ENCODE peak calls at places on chromosomes 11 and 22, in seven cellular contexts. One of them, this sample, is unnamed.

GRCh38 chr22:24146791-24147353 is 34.4 kb upstream of the SUSD2 start:
- DNase-seq in mucosa of descending colon: no peak
- DNase-seq in A549: no peak
- DNase-seq in GM12864: no peak
- DNase-seq in pancreas: no peak
- DNase-seq in retinal pigment epithelial cell: peak
- DNase-seq in nephron progenitor cell: no peak
- DNase-seq in this sample: no peak

GRCh38 chr11:45096636-45097035 is 49.8 kb upstream of the PRDM11 start:
- DNase-seq in mucosa of descending colon: no peak
- DNase-seq in A549: no peak
- DNase-seq in GM12864: no peak
- DNase-seq in pancreas: no peak
- DNase-seq in retinal pigment epithelial cell: no peak
- DNase-seq in nephron progenitor cell: no peak
- DNase-seq in this sample: no peak

GRCh38 chr11:58919561-58919960 is 19.7 kb upstream of the GLYATL1 start:
- DNase-seq in mucosa of descending colon: no peak
- DNase-seq in A549: no peak
- DNase-seq in GM12864: no peak
- DNase-seq in pancreas: no peak
- DNase-seq in retinal pigment epithelial cell: no peak
- DNase-seq in nephron progenitor cell: no peak
- DNase-seq in this sample: no peak

GRCh38 chr11:82631722-82632630 is 101.7 kb downstream of the FAM181B start:
- DNase-seq in mucosa of descending colon: no peak
- DNase-seq in A549: no peak
- DNase-seq in GM12864: peak
- DNase-seq in pancreas: no peak
- DNase-seq in retinal pigment epithelial cell: no peak
- DNase-seq in nephron progenitor cell: no peak
- DNase-seq in this sample: no peak

GRCh38 chr22:46462726-46463371 is 74.6 kb downstream of the CELSR1 start:
- DNase-seq in mucosa of descending colon: no peak
- DNase-seq in A549: peak
- DNase-seq in GM12864: no peak
- DNase-seq in pancreas: no peak
- DNase-seq in retinal pigment epithelial cell: no peak
- DNase-seq in nephron progenitor cell: no peak
- DNase-seq in this sample: no peak

GRCh38 chr11:64444838-64445441 is 86.0 kb downstream of the RPS6KA4 start:
- DNase-seq in mucosa of descending colon: no peak
- DNase-seq in A549: peak
- DNase-seq in GM12864: no peak
- DNase-seq in pancreas: no peak
- DNase-seq in retinal pigment epithelial cell: no peak
- DNase-seq in nephron progenitor cell: peak
- DNase-seq in this sample: no peak

GRCh38 chr22:31647921-31648320 is 14.1 kb downstream of the PISD start:
- DNase-seq in mucosa of descending colon: peak
- DNase-seq in A549: no peak
- DNase-seq in GM12864: no peak
- DNase-seq in pancreas: no peak
- DNase-seq in retinal pigment epithelial cell: no peak
- DNase-seq in nephron progenitor cell: no peak
- DNase-seq in this sample: no peak

GRCh38 chr22:29136715-29137700 is 64.2 kb downstream of the KREMEN1 start:
- DNase-seq in mucosa of descending colon: no peak
- DNase-seq in A549: no peak
- DNase-seq in GM12864: no peak
- DNase-seq in pancreas: no peak
- DNase-seq in retinal pigment epithelial cell: no peak
- DNase-seq in nephron progenitor cell: no peak
- DNase-seq in this sample: no peak

GRCh38 chr22:48629631-48630443 is 1197.8 kb downstream of the BRD1 start:
- DNase-seq in mucosa of descending colon: no peak
- DNase-seq in A549: no peak
- DNase-seq in GM12864: no peak
- DNase-seq in pancreas: no peak
- DNase-seq in retinal pigment epithelial cell: no peak
- DNase-seq in nephron progenitor cell: no peak
- DNase-seq in this sample: no peak

GRCh38 chr11:11805228-11805627 is 36.5 kb upstream of the USP47 start:
- DNase-seq in mucosa of descending colon: no peak
- DNase-seq in A549: no peak
- DNase-seq in GM12864: no peak
- DNase-seq in pancreas: no peak
- DNase-seq in retinal pigment epithelial cell: no peak
- DNase-seq in nephron progenitor cell: no peak
- DNase-seq in this sample: no peak

GRCh38 chr11:102046841-102047240 is 396 bp upstream of the CFAP300 start:
- DNase-seq in mucosa of descending colon: no peak
- DNase-seq in A549: no peak
- DNase-seq in GM12864: no peak
- DNase-seq in pancreas: no peak
- DNase-seq in retinal pigment epithelial cell: no peak
- DNase-seq in nephron progenitor cell: no peak
- DNase-seq in this sample: no peak

GRCh38 chr22:41752011-41752975 is 48.2 kb upstream of the CCDC134 start:
- DNase-seq in mucosa of descending colon: no peak
- DNase-seq in A549: no peak
- DNase-seq in GM12864: peak
- DNase-seq in pancreas: no peak
- DNase-seq in retinal pigment epithelial cell: no peak
- DNase-seq in nephron progenitor cell: no peak
- DNase-seq in this sample: no peak

GRCh38 chr11:45285931-45286632 is at the start of gene SYT13:
- DNase-seq in mucosa of descending colon: peak
- DNase-seq in A549: peak
- DNase-seq in GM12864: no peak
- DNase-seq in pancreas: peak
- DNase-seq in retinal pigment epithelial cell: no peak
- DNase-seq in nephron progenitor cell: peak
- DNase-seq in this sample: no peak

GRCh38 chr11:124108158-124108557 is 7.1 kb upstream of the VWA5A start:
- DNase-seq in mucosa of descending colon: no peak
- DNase-seq in A549: no peak
- DNase-seq in GM12864: peak
- DNase-seq in pancreas: no peak
- DNase-seq in retinal pigment epithelial cell: peak
- DNase-seq in nephron progenitor cell: no peak
- DNase-seq in this sample: peak

GRCh38 chr11:101014600-101015242 is 114.9 kb downstream of the PGR start:
- DNase-seq in mucosa of descending colon: no peak
- DNase-seq in A549: no peak
- DNase-seq in GM12864: no peak
- DNase-seq in pancreas: no peak
- DNase-seq in retinal pigment epithelial cell: no peak
- DNase-seq in nephron progenitor cell: no peak
- DNase-seq in this sample: no peak

DNA sequence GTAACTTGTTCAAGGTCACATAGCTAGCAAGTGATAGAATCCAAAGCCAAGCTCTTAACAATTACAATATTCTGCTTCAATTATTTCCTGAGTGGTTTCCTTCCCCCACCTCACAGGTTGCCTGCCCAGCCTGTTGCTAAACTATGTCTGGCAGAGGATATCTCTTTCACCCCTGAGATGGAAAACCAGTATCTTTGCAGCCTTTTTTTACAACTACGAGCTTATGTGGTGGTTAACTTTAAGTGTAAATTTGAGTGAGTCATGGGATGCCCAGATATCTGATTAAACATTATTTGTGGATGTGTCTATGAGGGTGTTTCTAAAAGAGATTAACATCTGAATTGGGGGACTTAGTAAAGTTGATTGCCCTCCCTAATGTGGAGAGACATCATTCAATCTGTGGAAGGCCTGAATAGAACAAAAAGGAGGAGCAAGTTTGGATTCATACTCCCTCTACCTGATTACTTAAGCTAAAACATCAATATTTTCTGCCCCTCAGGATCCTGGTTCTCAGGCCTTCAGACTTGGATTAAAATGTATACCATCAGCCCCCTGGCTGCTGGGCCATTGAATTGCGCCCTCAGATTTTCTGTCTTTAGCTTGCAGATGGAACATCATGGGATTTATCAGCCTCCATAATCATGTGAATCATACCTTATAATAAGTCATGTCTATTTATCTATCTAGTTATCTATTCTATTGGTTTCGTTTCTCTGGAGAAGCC is 911.9 kb downstream of the METTL15 start:
- DNase-seq in mucosa of descending colon: no peak
- DNase-seq in A549: peak
- DNase-seq in GM12864: no peak
- DNase-seq in pancreas: no peak
- DNase-seq in retinal pigment epithelial cell: peak
- DNase-seq in nephron progenitor cell: peak
- DNase-seq in this sample: no peak
- TF ChIP-seq CTCF in mucosa of descending colon: no peak
- TF ChIP-seq CTCF in A549: peak
- TF ChIP-seq CTCF in GM12864: no peak
- TF ChIP-seq CTCF in pancreas: no peak
- TF ChIP-seq CTCF in retinal pigment epithelial cell: peak
- TF ChIP-seq CTCF in nephron progenitor cell: peak
- TF ChIP-seq CTCF in this sample: no peak

DNA sequence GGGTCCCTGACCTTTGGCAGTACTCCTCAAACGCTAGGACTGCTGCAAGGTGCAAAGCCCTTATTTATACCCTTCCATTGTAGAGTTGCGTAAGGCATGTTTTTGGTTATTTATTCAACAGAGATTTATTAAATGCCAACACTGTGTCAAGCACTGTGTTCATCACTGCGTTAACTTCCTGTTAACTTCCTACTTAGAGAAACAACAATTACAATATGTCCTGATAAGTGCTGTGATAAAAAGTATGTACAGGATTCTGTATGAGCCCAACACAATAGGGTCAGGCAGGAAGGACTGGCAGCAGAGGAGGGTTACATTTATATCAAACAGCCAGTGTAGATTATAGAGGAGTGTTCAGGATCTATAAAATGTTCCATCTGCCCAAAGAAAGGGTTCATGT is 812.8 kb upstream of the API5 start:
- DNase-seq in mucosa of descending colon: no peak
- DNase-seq in A549: no peak
- DNase-seq in GM12864: no peak
- DNase-seq in pancreas: no peak
- DNase-seq in retinal pigment epithelial cell: no peak
- DNase-seq in nephron progenitor cell: no peak
- DNase-seq in this sample: no peak
- TF ChIP-seq CTCF in mucosa of descending colon: no peak
- TF ChIP-seq CTCF in A549: no peak
- TF ChIP-seq CTCF in GM12864: no peak
- TF ChIP-seq CTCF in pancreas: no peak
- TF ChIP-seq CTCF in retinal pigment epithelial cell: no peak
- TF ChIP-seq CTCF in nephron progenitor cell: no peak
- TF ChIP-seq CTCF in this sample: no peak

GRCh38 chr22:39520054-39520873 is at the start of gene ATF4:
- DNase-seq in mucosa of descending colon: peak
- DNase-seq in A549: peak
- DNase-seq in GM12864: peak
- DNase-seq in pancreas: peak
- DNase-seq in retinal pigment epithelial cell: peak
- DNase-seq in nephron progenitor cell: peak
- DNase-seq in this sample: peak
- TF ChIP-seq CTCF in mucosa of descending colon: no peak
- TF ChIP-seq CTCF in A549: no peak
- TF ChIP-seq CTCF in GM12864: no peak
- TF ChIP-seq CTCF in pancreas: no peak
- TF ChIP-seq CTCF in retinal pigment epithelial cell: no peak
- TF ChIP-seq CTCF in nephron progenitor cell: no peak
- TF ChIP-seq CTCF in this sample: no peak

GRCh38 chr11:40337118-40337517 is 1122.3 kb downstream of the LRRC4C start:
- DNase-seq in mucosa of descending colon: no peak
- DNase-seq in A549: no peak
- DNase-seq in GM12864: no peak
- DNase-seq in pancreas: no peak
- DNase-seq in retinal pigment epithelial cell: peak
- DNase-seq in nephron progenitor cell: no peak
- DNase-seq in this sample: no peak

GRCh38 chr11:40338062-40338461 is 1121.4 kb downstream of the LRRC4C start:
- DNase-seq in mucosa of descending colon: no peak
- DNase-seq in A549: no peak
- DNase-seq in GM12864: no peak
- DNase-seq in pancreas: no peak
- DNase-seq in retinal pigment epithelial cell: no peak
- DNase-seq in nephron progenitor cell: no peak
- DNase-seq in this sample: no peak

GRCh38 chr11:40338739-40339138 is 1120.7 kb downstream of the LRRC4C start:
- DNase-seq in mucosa of descending colon: no peak
- DNase-seq in A549: no peak
- DNase-seq in GM12864: no peak
- DNase-seq in pancreas: no peak
- DNase-seq in retinal pigment epithelial cell: no peak
- DNase-seq in nephron progenitor cell: no peak
- DNase-seq in this sample: no peak
- TF ChIP-seq CTCF in mucosa of descending colon: no peak
- TF ChIP-seq CTCF in A549: no peak
- TF ChIP-seq CTCF in GM12864: no peak
- TF ChIP-seq CTCF in pancreas: no peak
- TF ChIP-seq CTCF in retinal pigment epithelial cell: no peak
- TF ChIP-seq CTCF in nephron progenitor cell: no peak
- TF ChIP-seq CTCF in this sample: no peak

GRCh38 chr11:19307498-19307897 is 66.8 kb upstream of the E2F8 start:
- DNase-seq in mucosa of descending colon: no peak
- DNase-seq in A549: no peak
- DNase-seq in GM12864: no peak
- DNase-seq in pancreas: no peak
- DNase-seq in retinal pigment epithelial cell: no peak
- DNase-seq in nephron progenitor cell: no peak
- DNase-seq in this sample: no peak
- TF ChIP-seq CTCF in mucosa of descending colon: no peak
- TF ChIP-seq CTCF in A549: no peak
- TF ChIP-seq CTCF in GM12864: no peak
- TF ChIP-seq CTCF in pancreas: no peak
- TF ChIP-seq CTCF in retinal pigment epithelial cell: no peak
- TF ChIP-seq CTCF in nephron progenitor cell: no peak
- TF ChIP-seq CTCF in this sample: no peak

GRCh38 chr11:2870460-2870859 is 15.1 kb downstream of the CDKN1C start:
- DNase-seq in mucosa of descending colon: no peak
- DNase-seq in A549: no peak
- DNase-seq in GM12864: no peak
- DNase-seq in pancreas: peak
- DNase-seq in retinal pigment epithelial cell: no peak
- DNase-seq in nephron progenitor cell: no peak
- DNase-seq in this sample: no peak
- TF ChIP-seq CTCF in mucosa of descending colon: no peak
- TF ChIP-seq CTCF in A549: no peak
- TF ChIP-seq CTCF in GM12864: no peak
- TF ChIP-seq CTCF in pancreas: no peak
- TF ChIP-seq CTCF in retinal pigment epithelial cell: peak
- TF ChIP-seq CTCF in nephron progenitor cell: no peak
- TF ChIP-seq CTCF in this sample: no peak

GRCh38 chr11:27528711-27529110 is 22.1 kb upstream of the LIN7C start:
- DNase-seq in mucosa of descending colon: no peak
- DNase-seq in A549: no peak
- DNase-seq in GM12864: no peak
- DNase-seq in pancreas: no peak
- DNase-seq in retinal pigment epithelial cell: no peak
- DNase-seq in nephron progenitor cell: no peak
- DNase-seq in this sample: no peak
- TF ChIP-seq CTCF in mucosa of descending colon: no peak
- TF ChIP-seq CTCF in A549: peak
- TF ChIP-seq CTCF in GM12864: no peak
- TF ChIP-seq CTCF in pancreas: no peak
- TF ChIP-seq CTCF in retinal pigment epithelial cell: peak
- TF ChIP-seq CTCF in nephron progenitor cell: no peak
- TF ChIP-seq CTCF in this sample: no peak

This sample was measured in HL-60.